ENCODE peak calls at places on chromosomes 1 and 21, in six cellular contexts. F is K562, Y is H1, Q is SK-N-SH, O is GM12878, J is HepG2. Z is an unnamed sample.

GRCh38 chr1:65420590-65421340 is at the start of the genes LEPR and LEPROT:
- DNase-seq in O (no peak), J (peak), Q (no peak), F (no peak), Y (peak), Z (no peak)

GRCh38 chr1:2347409-2347785 is 44.0 kb downstream of the MORN1 start:
- DNase-seq in F (no peak), Y (no peak), O (no peak), J (no peak), Q (no peak), Z (no peak)

GRCh38 chr21:28725396-28725795 is 267.3 kb downstream of the LTN1 start:
- DNase-seq in Q (no peak), O (no peak), F (no peak), Y (no peak), J (no peak), Z (no peak)

GRCh38 chr1:117534995-117535467 is 70.8 kb upstream of the TENT5C start:
- DNase-seq in Y (peak), J (peak), O (peak), Q (peak), F (peak), Z (peak)

GRCh38 chr1:36520771-36521420 is 38.2 kb upstream of the CSF3R start:
- DNase-seq in Y (no peak), O (no peak), Q (no peak), J (no peak), F (no peak), Z (no peak)

GRCh38 chr1:31934706-31935629 is 3.2 kb downstream of the PTP4A2 start:
- DNase-seq in J (no peak), Q (no peak), F (no peak), O (no peak), Y (no peak), Z (no peak)

GRCh38 chr1:198936371-198937083 is 297.7 kb downstream of the PTPRC start:
- DNase-seq in F (no peak), Y (no peak), Q (no peak), O (no peak), J (no peak), Z (no peak)

GRCh38 chr1:235867903-235868469 is 1.3 kb upstream of the LYST start:
- DNase-seq in F (no peak), Y (no peak), Q (no peak), J (no peak), O (no peak), Z (no peak)

GRCh38 chr1:186559601-186560116 is 98.7 kb upstream of the PDC start:
- DNase-seq in Q (no peak), J (no peak), F (no peak), O (no peak), Y (no peak), Z (no peak)

GRCh38 chr1:92495392-92496066 is 8.8 kb upstream of the GFI1 start:
- DNase-seq in J (no peak), O (no peak), Y (no peak), F (no peak), Q (no peak), Z (no peak)

GRCh38 chr1:219177363-219177762 is 3.7 kb downstream of the LYPLAL1 start:
- DNase-seq in F (no peak), Y (no peak), J (no peak), Q (no peak), O (no peak), Z (no peak)

GRCh38 chr1:170321113-170321512 is 175.4 kb downstream of the NTMT2 start:
- DNase-seq in Q (no peak), F (no peak), O (no peak), Y (no peak), J (no peak), Z (no peak)

GRCh38 chr1:152313319-152313801 is 11.7 kb downstream of the FLG start:
- DNase-seq in O (no peak), F (no peak), Q (no peak), J (no peak), Y (no peak), Z (no peak)

GRCh38 chr1:247343801-247344200 is 12.1 kb upstream of the ZNF496 start:
- DNase-seq in O (no peak), Y (no peak), F (no peak), J (no peak), Q (no peak), Z (no peak)

GRCh38 chr1:143691400-143691891 is 280.3 kb downstream of the FAM72C start:
- DNase-seq in F (no peak), O (no peak), J (peak), Q (no peak), Y (peak), Z (peak)

GRCh38 chr1:224865510-224865909 is 64.0 kb upstream of the DNAH14 start:
- DNase-seq in Q (no peak), Y (no peak), F (no peak), O (no peak), J (no peak), Z (no peak)

GRCh38 chr1:236524142-236524891 is 535 bp downstream of the LGALS8 start:
- DNase-seq in O (peak), Q (peak), Y (peak), J (peak), F (peak), Z (peak)

GRCh38 chr1:33096358-33097005 is 15.5 kb downstream of the AZIN2 start:
- DNase-seq in J (no peak), F (no peak), O (no peak), Y (no peak), Q (no peak), Z (no peak)

GRCh38 chr1:234954613-234955012 is 174.0 kb downstream of the TOMM20 start:
- DNase-seq in F (no peak), Y (no peak), O (no peak), J (no peak), Q (peak), Z (no peak)

GRCh38 chr1:12287869-12288268 is 58.0 kb downstream of the VPS13D start:
- DNase-seq in Y (no peak), F (no peak), O (peak), J (no peak), Q (no peak), Z (no peak)

GRCh38 chr21:39009587-39010225 is 173.5 kb downstream of the PSMG1 start:
- DNase-seq in F (no peak), J (no peak), Q (no peak), O (no peak), Y (no peak), Z (no peak)

GRCh38 chr1:164853146-164853545 is 294.2 kb downstream of the PBX1 start:
- DNase-seq in O (no peak), F (no peak), Q (no peak), Y (peak), J (no peak), Z (no peak)

GRCh38 chr1:199688133-199688676 is 339.3 kb upstream of the NR5A2 start:
- DNase-seq in J (no peak), F (no peak), O (no peak), Y (no peak), Q (no peak), Z (no peak)

GRCh38 chr1:96049759-96050409 is 671.7 kb upstream of the PTBP2 start:
- DNase-seq in F (no peak), Q (no peak), O (no peak), Y (no peak), J (no peak), Z (no peak)

GRCh38 chr1:61436491-61437120 is 288.3 kb downstream of the TM2D1 start:
- DNase-seq in F (no peak), Q (no peak), J (no peak), O (no peak), Y (no peak), Z (no peak)

DNA sequence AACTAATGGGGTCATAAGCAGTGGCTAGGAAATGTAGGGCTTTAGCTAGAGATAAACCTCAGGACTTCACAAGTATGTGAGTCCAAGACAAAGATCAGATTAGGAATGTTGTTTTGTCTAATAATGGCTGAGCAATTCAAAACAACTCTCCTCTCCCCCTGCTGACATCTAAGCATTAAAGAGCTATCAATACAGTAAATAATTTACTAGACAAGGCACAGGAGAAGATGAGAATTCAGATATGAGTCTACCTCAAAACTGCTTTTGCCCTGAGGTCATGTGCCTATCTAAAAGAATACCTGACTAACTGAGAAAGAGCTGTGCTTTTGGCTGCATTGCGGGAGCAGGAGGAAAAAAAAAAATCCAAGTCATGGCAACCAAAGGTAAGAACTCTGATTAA is 86.8 kb downstream of the SPATA17 start:
- DNase-seq in Q (no peak), F (no peak), O (no peak), J (no peak), Y (no peak), Z (no peak)
- TF ChIP-seq SIN3A in Q (no peak), F (no peak), O (no peak), J (no peak), Y (no peak), Z (no peak)

DNA sequence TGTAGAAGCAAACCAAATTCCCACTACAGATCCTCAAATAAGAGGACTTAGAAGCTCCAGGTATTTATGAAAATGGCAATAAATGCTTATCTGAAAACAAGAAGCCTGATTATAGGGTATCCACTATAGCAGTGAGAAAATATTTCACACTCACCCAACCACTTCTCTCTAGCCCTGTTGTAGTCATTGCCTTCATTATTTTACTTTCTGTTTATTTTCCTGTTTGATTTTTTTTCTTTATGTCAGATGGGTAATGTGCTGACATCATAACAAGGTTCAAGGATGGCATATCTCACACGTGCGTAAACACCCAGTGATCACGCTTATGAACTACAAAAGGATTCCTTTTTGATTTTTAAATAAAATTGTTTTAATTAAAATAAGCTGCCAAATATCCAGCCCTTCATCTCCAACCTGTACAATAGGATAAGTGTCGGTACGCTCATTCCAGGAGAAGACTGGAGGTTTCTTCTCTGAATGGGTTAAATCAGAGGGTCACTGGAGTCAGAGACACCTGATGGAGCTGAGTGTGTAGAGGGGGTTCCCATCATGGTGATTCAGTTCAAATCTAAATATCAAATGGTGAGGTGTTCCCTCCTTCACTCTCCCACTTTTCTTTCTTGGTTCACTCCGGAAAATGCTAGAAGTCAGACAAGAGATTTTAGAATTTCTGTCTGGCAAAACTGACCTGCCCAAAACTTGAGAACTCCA is 8.2 kb upstream of the S1PR1 start:
- DNase-seq in F (no peak), O (no peak), Y (no peak), Q (no peak), J (no peak), Z (no peak)
- TF ChIP-seq RAD21 in F (no peak), O (no peak), Y (no peak), Q (no peak), J (no peak), Z (no peak)

GRCh38 chr1:201714542-201715276 is 114.2 kb upstream of the IPO9 start:
- DNase-seq in J (no peak), O (no peak), Y (no peak), F (peak), Q (no peak), Z (peak)
- TF ChIP-seq SIN3A in J (no peak), O (no peak), Y (no peak), F (no peak), Q (peak), Z (no peak)

GRCh38 chr1:59509341-59509869 is 212.5 kb downstream of the FGGY start:
- DNase-seq in Y (no peak), Q (no peak), O (no peak), F (no peak), J (no peak), Z (no peak)
- TF ChIP-seq RAD21 in Y (no peak), Q (no peak), O (no peak), F (no peak), J (no peak), Z (no peak)

DNA sequence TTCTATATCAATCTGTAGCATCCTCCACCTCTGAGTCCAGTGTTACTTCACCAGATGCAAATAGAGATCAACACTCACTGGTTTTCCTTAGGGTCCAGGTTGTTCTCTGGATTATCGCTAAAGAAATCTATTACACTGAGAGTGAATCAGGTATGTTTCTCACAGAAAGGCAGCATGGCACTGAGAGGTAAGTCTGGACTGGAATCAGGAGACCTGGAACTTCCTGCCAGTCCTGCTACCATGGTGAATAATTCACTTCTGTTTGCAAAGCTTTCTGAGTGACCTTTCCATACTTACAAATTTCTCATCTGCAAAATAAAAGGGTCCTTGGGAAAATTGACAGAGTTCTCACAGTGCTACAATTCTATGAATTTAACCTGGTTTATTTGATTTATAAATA is 1583.3 kb downstream of the MRPL39 start:
- DNase-seq in Q (peak), F (no peak), O (no peak), Y (no peak), J (no peak), Z (no peak)
- TF ChIP-seq SIN3A in Q (no peak), F (no peak), O (no peak), Y (no peak), J (no peak), Z (no peak)

DNA sequence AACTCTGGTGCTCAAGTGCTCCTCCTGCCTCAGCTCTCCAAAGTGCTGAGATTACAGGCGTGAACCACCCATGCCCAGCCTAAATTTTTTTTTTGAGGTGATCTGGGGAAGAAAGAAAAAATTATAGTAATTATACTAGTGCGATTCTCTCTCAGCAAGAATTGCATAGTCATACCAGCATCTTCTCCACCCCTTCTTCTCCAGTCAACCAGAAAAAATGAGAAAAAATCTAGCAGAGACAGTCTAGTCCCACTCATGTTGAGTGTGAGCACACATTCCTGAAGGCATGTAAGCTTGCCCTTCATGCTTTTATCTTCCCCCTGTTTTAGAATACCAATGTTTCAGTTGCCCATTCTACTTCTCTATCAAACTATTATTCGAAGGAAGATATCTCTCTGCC is 207.6 kb downstream of the S1PR1 start:
- DNase-seq in Q (no peak), F (no peak), J (no peak), Y (no peak), O (no peak), Z (no peak)
- TF ChIP-seq RAD21 in Q (no peak), F (no peak), J (no peak), Y (no peak), O (no peak), Z (no peak)

GRCh38 chr1:82377201-82377884 is 576.6 kb downstream of the ADGRL2 start:
- DNase-seq in Y (no peak), Q (no peak), J (no peak), F (no peak), O (no peak), Z (no peak)
- TF ChIP-seq SIN3A in Y (no peak), Q (no peak), J (no peak), F (no peak), O (no peak), Z (no peak)

Z was measured in HCT116.